ENCODE peak calls at places on chromosome 22, in eight cellular contexts. A is occipital lobe, E is LHCN-M2, S is BJ, D is amygdala, L is hypothalamus, M is left lobe of liver, G is globus pallidus. Z is an unnamed sample.

GRCh38 chr22:37304595-37305343 is 22.5 kb downstream of the CYTH4 start:
- DNase-seq in A (no peak), E (peak), S (no peak), D (no peak), L (no peak), M (no peak), G (no peak), Z (no peak)

GRCh38 chr22:29308791-29309262 is 2.4 kb downstream of the GAS2L1 start:
- DNase-seq in A (no peak), E (peak), S (no peak), D (no peak), L (no peak), M (no peak), G (no peak), Z (no peak)

GRCh38 chr22:49934144-49934890 is 15.9 kb downstream of the CRELD2 start:
- DNase-seq in A (no peak), E (peak), S (no peak), D (no peak), L (peak), M (peak), G (peak), Z (peak)

GRCh38 chr22:46568102-46568809 is 30.8 kb upstream of the CELSR1 start:
- DNase-seq in A (no peak), E (no peak), S (no peak), D (no peak), L (no peak), M (no peak), G (no peak), Z (no peak)

GRCh38 chr22:37906364-37907008 is 389 bp downstream of the MICALL1 start:
- DNase-seq in A (no peak), E (no peak), S (no peak), D (no peak), L (no peak), M (no peak), G (no peak), Z (no peak)

GRCh38 chr22:23500508-23501208 is 79.4 kb downstream of the IGLL1 start:
- DNase-seq in A (no peak), E (no peak), S (no peak), D (no peak), L (no peak), M (no peak), G (no peak), Z (no peak)

GRCh38 chr22:49925525-49926128 is 7.2 kb downstream of the CRELD2 start:
- DNase-seq in A (no peak), E (no peak), S (no peak), D (no peak), L (no peak), M (no peak), G (no peak), Z (no peak)

GRCh38 chr22:44595841-44596341 is 97.9 kb upstream of the RTL6 start:
- DNase-seq in A (no peak), E (no peak), S (no peak), D (no peak), L (no peak), M (no peak), G (no peak), Z (no peak)

GRCh38 chr22:42344391-42344861 is 74.0 kb upstream of the TCF20 start:
- DNase-seq in A (peak), E (no peak), S (no peak), D (peak), L (peak), M (no peak), G (peak), Z (peak)

GRCh38 chr22:43237280-43237679 is 50.3 kb upstream of the TTLL12 start:
- DNase-seq in A (no peak), E (no peak), S (no peak), D (no peak), L (no peak), M (peak), G (no peak), Z (no peak)

GRCh38 chr22:38554281-38554680 is 15.7 kb downstream of the DMC1 start:
- DNase-seq in A (no peak), E (no peak), S (peak), D (no peak), L (no peak), M (no peak), G (no peak), Z (no peak)

GRCh38 chr22:49011769-49012598 is 815.7 kb downstream of the BRD1 start:
- DNase-seq in A (no peak), E (no peak), S (no peak), D (no peak), L (no peak), M (no peak), G (no peak), Z (no peak)

GRCh38 chr22:36010913-36011312 is 17.7 kb downstream of the RBFOX2 start:
- DNase-seq in A (no peak), E (peak), S (peak), D (no peak), L (no peak), M (no peak), G (no peak), Z (no peak)

GRCh38 chr22:20440637-20441591 is 3.3 kb upstream of the SCARF2 start:
- DNase-seq in A (no peak), E (no peak), S (no peak), D (no peak), L (no peak), M (no peak), G (no peak), Z (no peak)

GRCh38 chr22:26632422-26633155 is 10.8 kb downstream of the CRYBA4 start:
- DNase-seq in A (no peak), E (no peak), S (no peak), D (no peak), L (no peak), M (no peak), G (no peak), Z (no peak)

GRCh38 chr22:46234851-46235437 is 15.1 kb downstream of the CDPF1 start:
- DNase-seq in A (no peak), E (no peak), S (no peak), D (no peak), L (no peak), M (no peak), G (no peak), Z (no peak)

GRCh38 chr22:21054714-21055563 is 9.2 kb downstream of the LRRC74B start:
- DNase-seq in A (no peak), E (no peak), S (no peak), D (no peak), L (no peak), M (no peak), G (no peak), Z (no peak)

GRCh38 chr22:27485842-27486241 is 315.7 kb downstream of the MN1 start:
- DNase-seq in A (no peak), E (no peak), S (no peak), D (no peak), L (no peak), M (no peak), G (no peak), Z (no peak)

GRCh38 chr22:30169002-30169401 is 77.6 kb downstream of the LIF start:
- DNase-seq in A (no peak), E (no peak), S (no peak), D (no peak), L (no peak), M (no peak), G (no peak), Z (no peak)

GRCh38 chr22:50567721-50568252 is 5.1 kb upstream of the SYCE3 start:
- DNase-seq in A (no peak), E (no peak), S (no peak), D (no peak), L (no peak), M (no peak), G (no peak), Z (no peak)

GRCh38 chr22:32200752-32201151 is 4.1 kb downstream of the RFPL2 start:
- DNase-seq in A (no peak), E (no peak), S (no peak), D (no peak), L (no peak), M (no peak), G (no peak), Z (no peak)

GRCh38 chr22:49674479-49674830 is 153.2 kb downstream of the BRD1 start:
- DNase-seq in A (no peak), E (no peak), S (no peak), D (no peak), L (no peak), M (no peak), G (no peak), Z (no peak)

Z was measured in pons.